ENCODE peak calls at places on chromosomes 7 and 10, in four cellular contexts. One of them, this sample, is unnamed.

GRCh38 chr10:121057291-121057690 is 206.1 kb downstream of the WDR11 start:
- DNase-seq in PC-9: no peak
- DNase-seq in DND-41: no peak
- DNase-seq in neuronal stem cell: no peak
- DNase-seq in this sample: no peak

GRCh38 chr7:12975387-12975786 is 288.0 kb downstream of the ARL4A start:
- DNase-seq in neuronal stem cell: no peak
- DNase-seq in PC-9: no peak
- DNase-seq in DND-41: no peak
- DNase-seq in this sample: no peak

GRCh38 chr7:5223646-5224340 is 33.8 kb downstream of the WIPI2 start:
- DNase-seq in DND-41: no peak
- DNase-seq in PC-9: no peak
- DNase-seq in neuronal stem cell: no peak
- DNase-seq in this sample: no peak

GRCh38 chr7:99380823-99381663 is 6.5 kb downstream of the ARPC1B start:
- DNase-seq in neuronal stem cell: no peak
- DNase-seq in PC-9: no peak
- DNase-seq in DND-41: peak
- DNase-seq in this sample: peak

GRCh38 chr10:108036298-108036697 is 871.8 kb upstream of the SORCS1 start:
- DNase-seq in PC-9: no peak
- DNase-seq in DND-41: no peak
- DNase-seq in neuronal stem cell: no peak
- DNase-seq in this sample: no peak

GRCh38 chr7:72152171-72153131 is 259.7 kb downstream of the CALN1 start:
- DNase-seq in neuronal stem cell: no peak
- DNase-seq in DND-41: peak
- DNase-seq in PC-9: no peak
- DNase-seq in this sample: no peak

GRCh38 chr10:16995867-16996529 is 133.6 kb downstream of the CUBN start:
- DNase-seq in PC-9: no peak
- DNase-seq in neuronal stem cell: peak
- DNase-seq in DND-41: no peak
- DNase-seq in this sample: no peak

GRCh38 chr10:24900888-24901685 is 51.3 kb downstream of the PRTFDC1 start:
- DNase-seq in PC-9: no peak
- DNase-seq in neuronal stem cell: no peak
- DNase-seq in DND-41: no peak
- DNase-seq in this sample: no peak

GRCh38 chr10:116287906-116288501 is 15.0 kb upstream of the GFRA1 start:
- DNase-seq in PC-9: no peak
- DNase-seq in DND-41: peak
- DNase-seq in neuronal stem cell: no peak
- DNase-seq in this sample: peak

GRCh38 chr7:142894886-142895593 is 9.5 kb upstream of the TRPV6 start:
- DNase-seq in PC-9: no peak
- DNase-seq in DND-41: no peak
- DNase-seq in neuronal stem cell: no peak
- DNase-seq in this sample: no peak

GRCh38 chr7:19619122-19619521 is 89.7 kb downstream of the POLR1F start:
- DNase-seq in neuronal stem cell: no peak
- DNase-seq in DND-41: no peak
- DNase-seq in PC-9: no peak
- DNase-seq in this sample: no peak

GRCh38 chr10:43584051-43584450 is 9.6 kb upstream of the ZNF239 start:
- DNase-seq in neuronal stem cell: no peak
- DNase-seq in DND-41: no peak
- DNase-seq in PC-9: no peak
- DNase-seq in this sample: no peak

GRCh38 chr10:80585812-80586211 is 48.1 kb downstream of the SH2D4B start:
- DNase-seq in PC-9: no peak
- DNase-seq in DND-41: no peak
- DNase-seq in neuronal stem cell: no peak
- DNase-seq in this sample: no peak

GRCh38 chr7:85424298-85424697 is 237.4 kb upstream of the SEMA3D start:
- DNase-seq in neuronal stem cell: no peak
- DNase-seq in DND-41: no peak
- DNase-seq in PC-9: no peak
- DNase-seq in this sample: no peak

GRCh38 chr7:115533785-115534184 is 496.8 kb downstream of the TFEC start:
- DNase-seq in DND-41: no peak
- DNase-seq in PC-9: no peak
- DNase-seq in neuronal stem cell: no peak
- DNase-seq in this sample: no peak

GRCh38 chr7:76352193-76352592 is 6.6 kb downstream of the YWHAG start:
- DNase-seq in DND-41: no peak
- DNase-seq in PC-9: no peak
- DNase-seq in neuronal stem cell: no peak
- DNase-seq in this sample: no peak

GRCh38 chr7:7425321-7425720 is 110.4 kb downstream of the COL28A1 start:
- DNase-seq in DND-41: no peak
- DNase-seq in neuronal stem cell: no peak
- DNase-seq in PC-9: no peak
- DNase-seq in this sample: no peak

GRCh38 chr10:132881186-132881920 is 61.0 kb downstream of the CFAP46 start:
- DNase-seq in DND-41: no peak
- DNase-seq in neuronal stem cell: no peak
- DNase-seq in PC-9: no peak
- DNase-seq in this sample: no peak

GRCh38 chr10:123494409-123494808 is 171.7 kb upstream of the GPR26 start:
- DNase-seq in DND-41: no peak
- DNase-seq in neuronal stem cell: no peak
- DNase-seq in PC-9: no peak
- DNase-seq in this sample: no peak

GRCh38 chr10:123485577-123485976 is 180.6 kb upstream of the GPR26 start:
- DNase-seq in DND-41: no peak
- DNase-seq in neuronal stem cell: no peak
- DNase-seq in PC-9: no peak
- DNase-seq in this sample: no peak

GRCh38 chr10:123491692-123492415 is 174.3 kb upstream of the GPR26 start:
- DNase-seq in neuronal stem cell: no peak
- DNase-seq in PC-9: no peak
- DNase-seq in DND-41: no peak
- DNase-seq in this sample: no peak

DNA sequence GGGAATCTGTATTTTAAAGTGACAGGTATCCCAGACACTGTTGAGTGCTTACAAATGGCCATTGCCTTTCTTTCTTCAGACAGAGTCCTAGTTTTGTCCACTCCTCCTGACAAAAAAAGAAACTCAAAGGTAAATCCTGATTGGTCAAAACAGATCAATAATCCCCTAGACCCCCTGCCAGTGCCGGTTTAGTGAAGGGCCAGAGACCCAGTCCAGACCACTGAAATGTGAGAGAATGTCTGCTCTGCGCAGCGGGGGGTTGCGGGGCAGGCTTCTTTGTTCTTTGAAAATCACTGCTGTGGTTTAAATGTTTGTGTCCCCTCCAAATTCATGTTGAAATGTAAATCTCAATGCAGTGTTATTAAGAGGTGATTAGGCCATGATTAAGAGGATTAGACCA is 177.7 kb upstream of the GPR26 start:
- DNase-seq in DND-41: no peak
- DNase-seq in PC-9: no peak
- DNase-seq in neuronal stem cell: peak
- DNase-seq in this sample: no peak
- H2AFZ ChIP-seq in DND-41: no peak
- H2AFZ ChIP-seq in PC-9: no peak
- H2AFZ ChIP-seq in neuronal stem cell: no peak
- H2AFZ ChIP-seq in this sample: no peak

GRCh38 chr10:50635286-50635685 is 11.5 kb upstream of the SGMS1 start:
- DNase-seq in DND-41: no peak
- DNase-seq in PC-9: no peak
- DNase-seq in neuronal stem cell: no peak
- DNase-seq in this sample: no peak
- H2AFZ ChIP-seq in DND-41: no peak
- H2AFZ ChIP-seq in PC-9: no peak
- H2AFZ ChIP-seq in neuronal stem cell: no peak
- H2AFZ ChIP-seq in this sample: no peak

DNA sequence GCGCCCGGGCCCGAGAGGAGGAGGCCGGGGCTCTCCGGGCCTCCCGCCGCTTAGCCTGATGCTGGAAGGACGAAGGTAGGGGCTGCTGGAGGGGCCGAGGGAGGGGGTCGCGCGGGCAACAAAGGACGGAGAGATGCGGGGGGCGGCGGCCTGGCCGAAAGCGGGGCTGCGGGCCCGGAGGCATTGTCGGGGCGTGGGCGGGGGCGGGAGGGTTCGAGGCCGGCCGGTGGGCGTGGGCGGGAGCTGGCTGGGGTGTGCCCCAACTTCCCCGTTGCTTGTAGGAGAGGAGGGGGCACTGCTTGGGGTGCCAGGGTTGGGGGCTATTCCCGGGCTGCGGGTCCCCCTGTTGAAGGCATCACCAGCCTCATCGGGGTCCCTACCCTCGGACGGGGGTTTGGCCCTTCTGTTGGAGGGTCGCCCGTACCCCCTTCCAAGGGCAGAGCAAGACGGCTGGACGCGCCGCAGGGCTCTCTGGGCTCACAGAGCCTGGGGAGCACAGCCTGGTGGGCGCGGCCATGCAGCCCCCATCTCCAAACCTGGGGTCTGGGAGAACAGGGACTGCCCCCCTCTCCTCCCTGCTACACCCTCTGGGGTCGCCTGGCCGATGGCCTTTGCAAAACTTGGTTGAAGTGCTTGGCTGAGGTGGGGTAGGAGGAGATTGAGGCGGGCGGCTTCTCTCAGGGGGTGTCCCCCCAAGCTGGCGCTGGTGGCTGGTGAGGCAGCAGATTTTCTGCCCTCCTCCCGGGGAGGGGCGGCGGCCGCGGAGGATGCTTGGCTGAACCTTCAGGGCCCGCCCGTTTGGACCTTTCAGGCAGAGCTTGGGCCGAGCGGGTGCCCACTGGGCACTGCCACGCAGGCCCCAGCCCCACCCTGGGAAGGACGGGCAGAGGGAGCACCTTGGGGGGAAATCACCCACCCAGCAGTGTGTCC is 718 bp downstream of the CLIP2 start:
- DNase-seq in DND-41: peak
- DNase-seq in PC-9: no peak
- DNase-seq in neuronal stem cell: no peak
- DNase-seq in this sample: no peak
- H2AFZ ChIP-seq in DND-41: peak
- H2AFZ ChIP-seq in PC-9: peak
- H2AFZ ChIP-seq in neuronal stem cell: peak
- H2AFZ ChIP-seq in this sample: no peak

DNA sequence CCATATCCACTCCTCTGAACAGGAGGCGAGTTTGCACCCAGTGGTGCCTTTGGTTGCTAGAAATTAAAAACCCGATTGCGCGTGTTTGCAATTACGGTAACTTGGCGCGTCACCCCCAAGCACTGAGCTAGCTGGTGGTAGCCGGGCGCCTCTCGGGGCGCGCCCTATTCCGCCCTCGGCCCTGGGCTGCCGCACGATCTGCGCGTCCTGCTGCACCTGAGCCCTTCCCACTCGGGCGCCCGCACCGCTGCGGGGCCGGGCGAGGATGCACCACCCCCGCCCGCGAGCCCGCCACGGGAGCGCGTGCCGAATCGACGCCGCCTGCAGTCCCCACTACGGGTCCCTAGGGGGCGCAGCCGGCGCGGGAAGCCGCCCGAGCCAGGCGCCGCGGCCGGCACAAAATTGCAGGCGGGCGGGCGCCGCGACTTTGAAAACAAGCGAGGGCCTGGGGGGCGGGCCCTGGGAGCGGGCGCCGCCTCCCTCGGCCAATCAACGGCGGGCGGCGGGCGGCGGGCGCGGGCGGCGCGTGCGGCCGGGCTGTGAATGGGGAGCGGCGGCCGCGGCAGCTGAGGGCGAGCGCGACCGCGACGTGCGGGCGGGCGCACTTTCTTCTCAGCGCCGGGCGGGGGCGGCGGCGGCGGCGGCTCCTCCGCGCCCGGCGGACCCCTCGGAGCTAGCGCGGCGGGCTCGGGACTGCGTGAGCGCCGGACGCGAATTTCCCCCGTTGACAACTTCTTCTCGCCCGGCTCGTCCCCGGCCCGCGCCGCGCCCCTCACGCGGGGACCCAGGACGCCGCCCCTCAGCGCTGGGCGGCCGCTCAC is at the start of gene SDK1:
- DNase-seq in PC-9: peak
- DNase-seq in neuronal stem cell: peak
- DNase-seq in DND-41: no peak
- DNase-seq in this sample: peak
- H2AFZ ChIP-seq in PC-9: peak
- H2AFZ ChIP-seq in neuronal stem cell: peak
- H2AFZ ChIP-seq in DND-41: no peak
- H2AFZ ChIP-seq in this sample: no peak

GRCh38 chr10:78972947-78973900 is 95.5 kb upstream of the ZMIZ1 start:
- DNase-seq in PC-9: peak
- DNase-seq in neuronal stem cell: peak
- DNase-seq in DND-41: peak
- DNase-seq in this sample: peak

GRCh38 chr10:78971094-78971682 is 97.6 kb upstream of the ZMIZ1 start:
- DNase-seq in DND-41: no peak
- DNase-seq in PC-9: no peak
- DNase-seq in neuronal stem cell: no peak
- DNase-seq in this sample: peak

GRCh38 chr10:78974409-78975317 is 94.1 kb upstream of the ZMIZ1 start:
- DNase-seq in PC-9: peak
- DNase-seq in neuronal stem cell: peak
- DNase-seq in DND-41: peak
- DNase-seq in this sample: peak

GRCh38 chr10:78972160-78972946 is 96.4 kb upstream of the ZMIZ1 start:
- DNase-seq in PC-9: peak
- DNase-seq in DND-41: no peak
- DNase-seq in neuronal stem cell: peak
- DNase-seq in this sample: no peak

DNA sequence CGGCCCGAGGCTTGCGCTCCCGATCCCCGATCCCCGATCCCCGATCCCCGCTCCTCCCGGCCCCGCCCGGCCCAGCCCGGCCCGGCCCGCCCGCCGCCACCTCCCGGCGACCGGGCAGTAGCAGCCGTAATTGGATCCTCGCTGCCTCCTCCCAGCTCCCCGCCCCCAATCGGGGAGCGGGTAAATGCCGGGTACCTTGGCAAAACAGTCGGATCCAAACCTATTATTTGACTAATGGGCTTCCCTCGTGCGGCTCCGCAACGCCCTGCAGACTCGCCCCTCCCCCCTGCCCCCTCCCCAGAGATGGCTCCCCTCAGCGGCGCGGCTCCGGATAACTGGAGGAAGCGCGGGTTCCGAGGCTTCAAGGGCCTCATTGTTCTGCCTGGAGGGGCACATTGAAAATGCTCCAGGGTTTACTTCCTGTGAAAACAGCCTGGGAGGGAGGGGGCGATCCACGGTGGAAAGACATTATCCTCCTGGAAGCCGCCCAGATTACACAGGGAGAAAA is 94.8 kb upstream of the ZMIZ1 start:
- DNase-seq in DND-41: peak
- DNase-seq in PC-9: peak
- DNase-seq in neuronal stem cell: peak
- DNase-seq in this sample: peak
- H2AFZ ChIP-seq in DND-41: peak
- H2AFZ ChIP-seq in PC-9: peak
- H2AFZ ChIP-seq in neuronal stem cell: peak
- H2AFZ ChIP-seq in this sample: peak